ENCODE peak calls at places on chromosomes 11 and 22, in nine cellular contexts. N is pancreas, L is colonic mucosa, J is AG09309, C is body of pancreas, W is fibroblast of mammary gland, K is type B pancreatic cell, G is RWPE1, F is esophagus squamous epithelium. Q is an unnamed sample.
A peak's percentile ranks its signal among the peaks of the same experiment; 100 is the strongest.

GRCh38 chr11:19832166-19832750 is 119.6 kb downstream of the NAV2 start:
- DNase-seq in C (no peak), J (no peak), G (no peak), N (no peak), K (no peak), L (no peak), W (no peak), F (no peak), Q (no peak)

GRCh38 chr11:128389461-128389976 is 197.8 kb downstream of the ETS1 start:
- DNase-seq in G (no peak), N (no peak), L (no peak), J (no peak), F (no peak), C (no peak), K (no peak), W (no peak), Q (no peak)

GRCh38 chr11:1534682-1535081 is 37.4 kb downstream of the DUSP8 start:
- DNase-seq in L (no peak), N (no peak), C (no peak), W (peak; percentile 70), F (no peak), G (peak; percentile 41), J (no peak), K (no peak), Q (peak; percentile 14)

GRCh38 chr11:12810497-12810896 is 136.3 kb downstream of the TEAD1 start:
- DNase-seq in F (no peak), N (no peak), C (no peak), G (no peak), J (no peak), K (no peak), W (peak; percentile 72), L (no peak), Q (peak; percentile 84)

GRCh38 chr11:114080219-114080618 is 20.7 kb downstream of the ZBTB16 start:
- DNase-seq in J (no peak), F (no peak), G (peak; percentile 27), W (peak; percentile 87), C (no peak), K (no peak), N (no peak), L (no peak), Q (peak; percentile 69)

GRCh38 chr11:57425565-57426438 is 1.1 kb downstream of the SLC43A3 start:
- DNase-seq in J (no peak), K (no peak), N (peak; percentile 24), C (peak; percentile 41), W (peak; percentile 49), L (peak; percentile 43), G (no peak), F (no peak), Q (peak; percentile 36)

GRCh38 chr11:63966444-63966843 is 8.0 kb upstream of the COX8A start:
- DNase-seq in N (no peak), C (no peak), J (no peak), F (no peak), L (no peak), G (no peak), K (no peak), W (no peak), Q (no peak)

GRCh38 chr22:37918580-37919274 is 12.6 kb downstream of the MICALL1 start:
- DNase-seq in K (no peak), G (no peak), N (no peak), F (no peak), J (no peak), L (no peak), C (no peak), W (no peak), Q (no peak)

GRCh38 chr11:120117991-120118390 is 19.9 kb downstream of the TRIM29 start:
- DNase-seq in W (no peak), J (no peak), F (no peak), N (no peak), C (no peak), G (no peak), L (no peak), K (no peak), Q (no peak)

GRCh38 chr11:112004389-112004788 is 20.8 kb upstream of the DLAT start:
- DNase-seq in C (no peak), W (no peak), G (peak; percentile 25), J (no peak), N (no peak), K (no peak), L (no peak), F (no peak), Q (no peak)
- TF ChIP-seq CTCF in C (no peak), W (peak; percentile 36), G (no peak), J (peak; percentile 48), N (no peak), K (peak; percentile 60), L (no peak), F (peak; percentile 13), Q (peak; percentile 52)

DNA sequence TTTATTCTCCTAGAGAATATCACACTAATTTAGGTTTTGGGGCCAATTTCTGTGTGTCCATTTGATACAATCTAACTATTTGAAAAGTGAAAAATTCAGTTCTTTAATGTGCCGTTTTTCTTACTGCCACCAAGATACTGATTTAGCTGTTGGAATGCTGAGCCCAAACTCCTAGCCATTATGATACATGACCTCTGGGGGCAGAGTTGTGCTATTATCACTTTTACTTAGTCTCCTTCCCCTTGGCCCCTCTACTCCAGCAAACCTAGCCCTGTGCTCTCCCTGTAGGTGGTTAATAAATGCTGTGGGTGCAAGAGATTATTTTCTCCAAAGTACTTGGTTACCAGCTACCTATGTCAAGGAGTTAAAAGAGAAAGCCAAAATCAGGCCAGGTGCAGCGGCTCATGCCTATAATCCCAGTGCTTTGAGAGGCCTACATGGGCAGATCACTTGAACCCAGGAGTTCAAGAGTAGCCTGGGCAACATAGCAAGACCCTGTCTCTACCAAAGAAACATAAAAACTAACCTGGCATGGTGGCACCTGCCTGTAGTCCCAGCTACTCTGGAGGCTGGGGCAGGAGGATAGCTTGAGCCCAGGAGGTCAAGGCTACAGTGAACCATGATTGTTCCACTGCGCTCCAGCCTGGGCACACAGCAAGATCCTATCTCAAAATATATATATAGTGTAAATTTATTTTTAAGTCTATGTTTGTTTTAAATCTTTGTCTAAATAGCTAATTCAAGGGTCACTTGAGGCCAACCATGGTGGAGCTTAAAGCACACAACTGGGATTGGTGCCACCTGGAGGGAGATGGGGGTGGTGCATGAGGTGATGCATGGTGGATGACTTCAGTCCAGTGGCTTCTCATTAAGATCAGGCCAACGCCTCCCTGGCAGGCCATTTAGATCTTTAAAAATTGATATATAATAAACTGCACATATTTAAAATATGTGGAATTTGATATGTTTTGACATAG is 193.2 kb upstream of the PLET1 start:
- DNase-seq in J (no peak), F (no peak), C (peak; percentile 59), G (peak; percentile 55), L (peak; percentile 50), N (no peak), K (no peak), W (peak; percentile 58), Q (peak; percentile 53)
- TF ChIP-seq CTCF in J (peak; percentile 49), F (no peak), C (peak; percentile 17), G (no peak), L (peak; percentile 34), N (no peak), K (peak; percentile 65), W (peak; percentile 56), Q (peak; percentile 56)

DNA sequence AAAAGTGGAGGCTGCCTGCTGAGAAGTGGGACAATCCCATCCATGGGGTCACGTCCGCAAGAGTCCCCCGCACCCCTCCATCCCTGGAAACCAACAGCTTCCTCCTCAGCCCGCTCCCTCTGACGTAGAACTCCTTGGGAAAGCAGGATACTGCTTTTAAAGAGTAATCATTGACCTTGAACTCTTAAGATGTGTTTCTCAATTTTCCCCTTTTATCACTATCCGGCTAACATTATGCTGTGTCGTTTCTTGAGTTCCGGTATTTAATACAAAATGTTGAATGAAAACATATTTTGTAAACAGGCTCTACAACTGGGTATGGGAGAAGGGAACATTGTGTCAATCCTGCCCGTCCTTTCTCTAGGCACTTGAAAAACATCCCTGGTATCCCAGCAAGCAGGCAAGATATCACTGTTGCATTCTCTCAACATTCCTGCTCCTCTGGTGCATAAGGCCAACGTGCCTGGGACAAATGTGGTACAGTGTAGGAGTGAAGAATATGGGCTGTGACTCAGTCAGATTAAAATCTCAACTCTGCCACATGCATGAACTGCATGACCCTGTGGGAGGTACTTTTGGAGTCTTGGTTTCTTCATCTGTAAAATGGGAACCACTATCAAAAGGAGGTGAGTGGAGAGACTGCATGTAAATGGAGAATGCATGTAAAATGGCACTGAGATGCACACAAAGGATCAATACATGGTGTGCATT is 52.8 kb downstream of the WT1 start:
- DNase-seq in N (no peak), K (no peak), F (no peak), J (no peak), C (no peak), G (no peak), W (no peak), L (no peak), Q (no peak)
- TF ChIP-seq CTCF in N (no peak), K (no peak), F (no peak), J (no peak), C (no peak), G (no peak), W (no peak), L (no peak), Q (no peak)

DNA sequence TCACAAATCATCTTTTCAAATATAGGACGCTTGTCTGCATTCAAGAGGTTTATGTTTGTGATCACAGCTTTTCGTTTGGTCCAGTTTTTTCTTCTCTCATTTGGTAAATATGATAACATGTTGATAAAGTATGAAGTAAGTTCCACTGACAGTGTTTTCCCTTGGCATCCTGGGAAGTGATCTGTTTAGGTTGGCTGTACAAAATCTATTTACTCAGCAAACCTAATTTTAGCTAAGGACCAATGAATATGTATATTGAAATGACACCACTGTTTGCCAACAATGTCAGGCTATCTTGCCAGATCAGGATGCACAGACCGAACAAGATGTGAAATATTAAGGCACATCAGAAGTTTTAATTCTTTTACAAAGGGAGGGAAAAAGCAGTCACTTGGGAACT is 1230.8 kb downstream of the LRRC4C start:
- DNase-seq in C (no peak), F (no peak), L (no peak), G (no peak), N (no peak), K (no peak), J (no peak), W (no peak), Q (no peak)
- TF ChIP-seq CTCF in C (no peak), F (no peak), L (no peak), G (no peak), N (no peak), K (no peak), J (no peak), W (no peak), Q (no peak)

GRCh38 chr11:104151404-104152204 is 12.3 kb downstream of the PDGFD start:
- DNase-seq in L (no peak), K (no peak), C (no peak), W (peak; percentile 39), N (no peak), G (peak; percentile 20), F (no peak), J (no peak), Q (peak; percentile 43)
- TF ChIP-seq CTCF in L (no peak), K (peak; percentile 68), C (peak; percentile 48), W (peak; percentile 41), N (peak; percentile 17), G (peak; percentile 42), F (peak; percentile 27), J (peak; percentile 9), Q (peak; percentile 21)

GRCh38 chr22:48739348-48740085 is 1088.2 kb downstream of the BRD1 start:
- DNase-seq in J (no peak), N (no peak), L (no peak), K (no peak), C (no peak), W (no peak), F (no peak), G (no peak), Q (no peak)
- TF ChIP-seq CTCF in J (no peak), N (no peak), L (no peak), K (no peak), C (no peak), W (no peak), F (no peak), G (no peak), Q (no peak)